ENCODE peak calls at places on chromosomes 12 and 14, in five cellular contexts. P, W, X, Z and S are unnamed samples.

GRCh38 chr12:130366159-130366558 is 28.5 kb downstream of the PIWIL1 start:
- DNase-seq in P (no peak), W (no peak), X (no peak), Z (no peak), S (no peak)

GRCh38 chr14:22099942-22100763 is 426.5 kb upstream of the OR4E1 start:
- DNase-seq in P (peak), W (no peak), X (peak), Z (peak), S (no peak)

GRCh38 chr12:79019672-79020071 is 155.1 kb downstream of the SYT1 start:
- DNase-seq in P (no peak), W (no peak), X (no peak), Z (no peak), S (no peak)

GRCh38 chr14:94401083-94401482 is 12.7 kb upstream of the SERPINA1 start:
- DNase-seq in P (no peak), W (no peak), X (no peak), Z (no peak), S (no peak)

GRCh38 chr14:51533160-51533559 is 118.5 kb upstream of the FRMD6 start:
- DNase-seq in P (no peak), W (no peak), X (no peak), Z (no peak), S (no peak)

GRCh38 chr12:103715494-103715893 is 125.5 kb downstream of the NT5DC3 start:
- DNase-seq in P (no peak), W (no peak), X (no peak), Z (no peak), S (no peak)

GRCh38 chr14:104505085-104506074 is 74.2 kb upstream of the C14orf180 start:
- DNase-seq in P (no peak), W (no peak), X (no peak), Z (no peak), S (no peak)

GRCh38 chr14:61452452-61452851 is 131.1 kb downstream of the PRKCH start:
- DNase-seq in P (no peak), W (no peak), X (no peak), Z (no peak), S (peak)

GRCh38 chr14:95533391-95533821 is 1.4 kb upstream of the GLRX5 start:
- DNase-seq in P (no peak), W (no peak), X (no peak), Z (no peak), S (no peak)

GRCh38 chr14:85528080-85528881 is 1.7 kb upstream of the FLRT2 start:
- DNase-seq in P (no peak), W (no peak), X (no peak), Z (no peak), S (no peak)

GRCh38 chr12:14901228-14901562 is 15.5 kb upstream of the MGP start:
- DNase-seq in P (no peak), W (no peak), X (no peak), Z (no peak), S (peak)

GRCh38 chr12:19402743-19403400 is 36.4 kb upstream of the AEBP2 start:
- DNase-seq in P (peak), W (peak), X (peak), Z (peak), S (no peak)

GRCh38 chr12:115260807-115261161 is 576.8 kb upstream of the TBX3 start:
- DNase-seq in P (no peak), W (no peak), X (no peak), Z (no peak), S (no peak)

GRCh38 chr12:3489057-3489456 is 1.9 kb upstream of the PRMT8 start:
- DNase-seq in P (no peak), W (no peak), X (no peak), Z (no peak), S (no peak)

GRCh38 chr12:113002676-113003075 is 24.4 kb downstream of the OAS2 start:
- DNase-seq in P (no peak), W (no peak), X (no peak), Z (no peak), S (no peak)

GRCh38 chr14:54650331-54651017 is 83.5 kb downstream of the SAMD4A start:
- DNase-seq in P (no peak), W (no peak), X (no peak), Z (peak), S (no peak)

GRCh38 chr12:54009171-54010052 is 627 bp downstream of the HOXC8 start:
- DNase-seq in P (no peak), W (no peak), X (no peak), Z (peak), S (no peak)

GRCh38 chr12:54012631-54013398 is 4.0 kb downstream of the HOXC8 start:
- DNase-seq in P (no peak), W (no peak), X (no peak), Z (peak), S (no peak)

GRCh38 chr12:54011665-54012532 is 3.1 kb downstream of the HOXC8 start:
- DNase-seq in P (no peak), W (no peak), X (no peak), Z (no peak), S (no peak)

GRCh38 chr12:54010053-54010971 is 1.5 kb downstream of the HOXC8 start:
- DNase-seq in P (no peak), W (no peak), X (no peak), Z (peak), S (no peak)

GRCh38 chr12:54010972-54011664 is 2.3 kb downstream of the HOXC8 start:
- DNase-seq in P (no peak), W (no peak), X (no peak), Z (peak), S (no peak)
- H3K4me3 ChIP-seq in P (peak), W (no peak), X (no peak), Z (no peak), S (no peak)

GRCh38 chr12:57743769-57744168 is 1.1 kb upstream of the TSPAN31 start:
- DNase-seq in P (no peak), W (no peak), X (no peak), Z (no peak), S (no peak)

GRCh38 chr12:57744194-57744776 is 554 bp upstream of the TSPAN31 start:
- DNase-seq in P (peak), W (no peak), X (peak), Z (peak), S (no peak)

GRCh38 chr12:57744777-57745484 is at the start of gene TSPAN31:
- DNase-seq in P (peak), W (peak), X (peak), Z (peak), S (no peak)

GRCh38 chr12:57745485-57745881 is 644 bp downstream of the TSPAN31 start:
- DNase-seq in P (no peak), W (no peak), X (no peak), Z (peak), S (no peak)

GRCh38 chr12:57746025-57746424 is 1.2 kb downstream of the TSPAN31 start:
- DNase-seq in P (no peak), W (no peak), X (no peak), Z (no peak), S (no peak)
- H3K4me3 ChIP-seq in P (peak), W (no peak), X (no peak), Z (no peak), S (no peak)

GRCh38 chr12:80045594-80045993 is 53.7 kb upstream of the OTOGL start:
- DNase-seq in P (no peak), W (no peak), X (no peak), Z (no peak), S (no peak)
- H3K4me3 ChIP-seq in P (no peak), W (no peak), X (no peak), Z (no peak), S (no peak)

GRCh38 chr14:72516936-72517408 is 376.9 kb downstream of the DPF3 start:
- DNase-seq in P (peak), W (peak), X (peak), Z (peak), S (peak)
- H3K4me3 ChIP-seq in P (no peak), W (no peak), X (no peak), Z (no peak), S (no peak)

DNA sequence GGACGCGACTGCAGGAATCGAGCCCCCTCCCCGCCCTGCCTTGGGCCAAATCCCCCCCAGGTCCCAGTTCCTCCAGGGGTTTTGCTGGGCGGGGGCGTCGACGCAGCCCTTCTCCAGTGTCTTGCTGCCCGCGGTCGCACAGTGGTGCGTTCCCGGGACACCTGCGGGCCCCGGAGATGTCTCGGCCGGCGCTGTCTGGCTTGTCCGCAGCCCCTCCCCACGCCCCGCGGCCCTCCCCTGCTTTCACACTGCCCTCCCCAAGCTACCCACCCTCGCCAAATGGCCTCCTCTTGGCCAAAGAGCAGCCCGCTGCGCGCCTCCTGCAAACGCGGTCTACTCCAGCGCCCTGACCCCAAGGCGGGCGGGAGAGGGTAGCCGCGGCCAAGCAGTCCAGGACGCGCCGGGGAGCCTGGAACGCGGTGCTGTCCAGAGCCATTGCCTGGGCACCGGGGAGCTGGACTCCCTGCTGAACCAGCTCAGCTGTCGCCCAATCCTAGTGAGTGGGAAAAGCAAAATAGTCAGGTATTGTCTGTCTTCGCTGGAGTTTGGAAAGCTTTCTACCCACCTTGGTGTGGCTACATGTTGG is 122.0 kb downstream of the AACS start:
- DNase-seq in P (no peak), W (peak), X (peak), Z (no peak), S (no peak)
- H3K4me3 ChIP-seq in P (peak), W (no peak), X (peak), Z (peak), S (no peak)

DNA sequence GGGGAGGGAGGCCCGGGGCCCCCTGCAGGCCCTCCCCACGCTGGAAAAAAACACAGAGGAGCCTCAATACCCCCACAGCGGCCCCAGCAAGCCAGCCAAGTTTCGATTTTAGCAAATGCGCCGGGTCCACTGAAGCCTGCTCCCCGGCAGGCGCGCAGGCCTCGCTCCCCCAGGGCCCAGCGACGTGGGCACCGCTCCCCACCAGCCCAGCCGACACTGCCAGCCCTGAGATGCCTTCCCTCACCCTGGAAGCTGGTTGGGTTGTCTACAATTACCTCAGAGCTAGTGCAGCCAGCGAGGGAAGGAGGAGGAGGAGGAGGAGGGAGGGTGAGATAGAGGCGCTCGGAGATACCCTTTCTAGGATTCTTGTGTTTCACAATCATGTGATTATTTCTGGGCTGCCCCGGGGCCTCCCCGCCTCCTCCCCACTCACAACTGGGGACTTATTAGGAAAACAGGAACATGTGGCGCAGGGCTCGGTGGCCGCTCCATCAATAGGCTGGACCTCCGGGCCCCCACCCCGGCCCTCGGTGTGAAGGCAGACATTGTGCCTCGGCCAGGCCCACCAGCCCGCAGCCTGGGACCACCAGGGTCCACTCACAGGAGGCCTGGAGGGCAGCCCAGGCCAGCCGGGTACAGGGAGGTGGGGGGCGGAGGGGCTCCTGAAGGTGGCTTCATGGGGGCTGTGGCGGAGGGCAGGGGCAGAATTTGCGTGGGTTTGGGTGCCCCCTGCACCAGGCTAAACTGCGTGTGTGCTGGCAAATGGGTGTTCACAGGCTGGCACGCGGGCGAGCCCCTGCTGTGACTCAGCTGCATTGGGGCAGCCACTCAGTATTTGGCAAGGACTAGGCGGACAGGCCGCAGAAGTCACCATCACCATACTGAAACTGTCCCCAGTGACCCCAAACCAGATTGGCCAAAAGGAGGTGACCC is 109.9 kb downstream of the NCOR2 start:
- DNase-seq in P (peak), W (no peak), X (peak), Z (peak), S (no peak)
- H3K4me3 ChIP-seq in P (peak), W (no peak), X (peak), Z (no peak), S (no peak)

DNA sequence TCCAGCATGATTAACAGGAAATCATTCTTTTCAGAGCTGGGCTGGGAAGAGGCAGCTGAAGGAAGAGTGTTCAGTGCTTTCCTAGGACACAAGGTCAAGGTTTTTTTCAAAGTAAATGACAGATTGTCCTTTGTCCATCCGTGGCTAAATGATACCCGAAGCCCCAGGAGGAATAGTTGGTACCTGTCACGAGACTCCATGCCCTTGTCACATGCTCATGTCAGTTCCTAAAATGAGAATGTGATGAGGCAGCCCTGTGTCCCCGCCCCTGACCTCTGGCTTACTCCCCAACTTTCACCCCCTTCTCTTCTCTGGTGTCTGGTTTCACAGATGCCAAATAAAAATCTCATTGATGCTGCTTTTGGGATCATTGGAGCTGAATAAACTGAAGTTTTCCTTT is 65.2 kb downstream of the PPP1R36 start:
- DNase-seq in P (no peak), W (no peak), X (no peak), Z (no peak), S (no peak)
- H3K4me3 ChIP-seq in P (no peak), W (no peak), X (no peak), Z (no peak), S (no peak)

GRCh38 chr12:118377891-118378470 is 1.6 kb downstream of the SUDS3 start:
- DNase-seq in P (peak), W (peak), X (peak), Z (peak), S (peak)
- H3K4me3 ChIP-seq in P (peak), W (no peak), X (no peak), Z (peak), S (peak)

DNA sequence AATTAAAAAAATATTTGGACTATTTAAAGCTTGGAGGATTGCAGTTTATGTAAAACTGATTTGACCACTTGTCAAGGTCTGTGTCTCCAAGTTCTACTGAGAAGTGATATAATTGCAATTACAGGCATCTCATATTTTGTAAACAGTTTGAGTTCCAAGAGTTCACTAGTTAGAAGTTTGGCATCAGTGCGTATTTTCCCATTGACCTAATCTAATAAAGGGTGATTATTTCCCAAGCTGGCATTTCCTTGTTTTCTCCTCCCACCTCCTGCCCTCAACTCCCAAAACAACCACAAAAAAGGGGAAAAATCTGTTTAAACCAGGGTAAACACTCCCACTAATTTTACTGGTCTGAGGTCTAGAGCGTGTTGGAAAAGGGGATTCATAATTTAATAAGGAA is 3.0 kb upstream of the MYF6 start:
- DNase-seq in P (no peak), W (no peak), X (no peak), Z (no peak), S (no peak)
- H3K4me3 ChIP-seq in P (peak), W (no peak), X (no peak), Z (no peak), S (no peak)

GRCh38 chr12:4628406-4628805 is 20.4 kb downstream of the AKAP3 start:
- DNase-seq in P (no peak), W (no peak), X (no peak), Z (no peak), S (no peak)
- H3K4me3 ChIP-seq in P (no peak), W (no peak), X (no peak), Z (no peak), S (no peak)